ENCODE peak calls at places on chromosomes 7 and 10, in ten cellular contexts. E, J, F, W, T, Z, S, X, C and R are unnamed samples.

GRCh38 chr10:132610071-132610701 is 72.6 kb downstream of the INPP5A start:
- DNase-seq in F (no peak), E (no peak), W (no peak), S (no peak), T (no peak), J (no peak), X (no peak), Z (no peak), C (no peak), R (no peak)

GRCh38 chr7:74126220-74126880 is 42.7 kb downstream of the LIMK1 start:
- DNase-seq in Z (no peak), X (no peak), C (no peak), W (no peak), F (no peak), E (no peak), S (no peak), J (no peak), T (no peak), R (no peak)

GRCh38 chr7:153514006-153514405 is 538.2 kb upstream of the DPP6 start:
- DNase-seq in W (no peak), X (no peak), E (no peak), F (no peak), J (no peak), T (no peak), S (no peak), Z (no peak), C (no peak), R (no peak)

GRCh38 chr7:123735539-123735938 is 13.3 kb downstream of the WASL start:
- DNase-seq in E (no peak), X (no peak), T (no peak), S (no peak), W (no peak), C (no peak), F (no peak), J (no peak), Z (no peak), R (no peak)

GRCh38 chr7:150343225-150343624 is 1.8 kb upstream of the RARRES2 start:
- DNase-seq in X (no peak), F (no peak), E (no peak), T (no peak), W (no peak), C (no peak), S (no peak), J (no peak), Z (no peak), R (no peak)

GRCh38 chr7:90938371-90938770 is 325.9 kb upstream of the FZD1 start:
- DNase-seq in S (no peak), F (no peak), C (no peak), W (no peak), E (no peak), Z (no peak), X (no peak), J (no peak), T (no peak), R (no peak)

GRCh38 chr7:11078242-11078834 is 104.7 kb downstream of the PHF14 start:
- DNase-seq in Z (no peak), J (no peak), C (no peak), S (no peak), W (no peak), T (no peak), X (no peak), F (no peak), E (no peak), R (no peak)

GRCh38 chr7:1743481-1744230 is 73.6 kb downstream of the ELFN1 start:
- DNase-seq in J (no peak), W (no peak), Z (no peak), E (no peak), X (no peak), T (no peak), S (no peak), C (no peak), F (no peak), R (no peak)

GRCh38 chr7:130432886-130433285 is 7.9 kb downstream of the CEP41 start:
- DNase-seq in W (no peak), S (no peak), F (no peak), J (no peak), X (no peak), E (no peak), C (no peak), T (no peak), Z (peak), R (no peak)

GRCh38 chr7:55558962-55559920 is 13.1 kb downstream of the VOPP1 start:
- DNase-seq in C (no peak), E (no peak), Z (no peak), X (no peak), W (no peak), T (no peak), S (no peak), F (no peak), J (no peak), R (peak)

GRCh38 chr7:152180048-152180447 is 154.6 kb downstream of the GALNT11 start:
- DNase-seq in F (no peak), X (no peak), W (no peak), S (no peak), J (no peak), T (no peak), E (no peak), Z (no peak), C (no peak), R (no peak)

GRCh38 chr7:69800495-69800894 is 202.2 kb downstream of the AUTS2 start:
- DNase-seq in Z (peak), J (no peak), F (peak), C (no peak), E (no peak), T (no peak), S (no peak), X (no peak), W (no peak), R (no peak)